ENCODE peak calls at places on chromosomes 7 and 10, in eight cellular contexts. One of them, this sample, is unnamed.

GRCh38 chr10:33241351-33241750 is 93.1 kb downstream of the NRP1 start:
- DNase-seq in hepatocyte: no peak
- DNase-seq in heart left ventricle: no peak
- DNase-seq in ascending aorta: no peak
- DNase-seq in GM23248: peak; percentile 39
- DNase-seq in breast epithelium: no peak
- DNase-seq in Peyer's patch: no peak
- DNase-seq in transverse colon: no peak
- DNase-seq in this sample: no peak

GRCh38 chr10:98303569-98303968 is 35.6 kb upstream of the LOXL4 start:
- DNase-seq in heart left ventricle: no peak
- DNase-seq in transverse colon: no peak
- DNase-seq in breast epithelium: no peak
- DNase-seq in ascending aorta: no peak
- DNase-seq in hepatocyte: no peak
- DNase-seq in GM23248: no peak
- DNase-seq in Peyer's patch: no peak
- DNase-seq in this sample: no peak

GRCh38 chr7:157027568-157028527 is 17.4 kb upstream of the MNX1 start:
- DNase-seq in Peyer's patch: peak; percentile 47
- DNase-seq in GM23248: no peak
- DNase-seq in ascending aorta: no peak
- DNase-seq in breast epithelium: no peak
- DNase-seq in hepatocyte: no peak
- DNase-seq in heart left ventricle: no peak
- DNase-seq in transverse colon: no peak
- DNase-seq in this sample: no peak

GRCh38 chr7:155741805-155742204 is 70.5 kb downstream of the SHH start:
- DNase-seq in breast epithelium: no peak
- DNase-seq in transverse colon: peak; percentile 76
- DNase-seq in Peyer's patch: peak; percentile 90
- DNase-seq in hepatocyte: no peak
- DNase-seq in heart left ventricle: no peak
- DNase-seq in ascending aorta: no peak
- DNase-seq in GM23248: no peak
- DNase-seq in this sample: no peak

GRCh38 chr10:116026315-116026714 is 246.7 kb downstream of the GFRA1 start:
- DNase-seq in hepatocyte: no peak
- DNase-seq in ascending aorta: no peak
- DNase-seq in transverse colon: no peak
- DNase-seq in breast epithelium: no peak
- DNase-seq in heart left ventricle: no peak
- DNase-seq in GM23248: no peak
- DNase-seq in Peyer's patch: no peak
- DNase-seq in this sample: no peak

GRCh38 chr7:20484366-20484765 is 131.1 kb upstream of the ABCB5 start:
- DNase-seq in transverse colon: no peak
- DNase-seq in heart left ventricle: no peak
- DNase-seq in hepatocyte: no peak
- DNase-seq in ascending aorta: no peak
- DNase-seq in Peyer's patch: no peak
- DNase-seq in GM23248: no peak
- DNase-seq in breast epithelium: no peak
- DNase-seq in this sample: no peak

GRCh38 chr7:47730135-47730534 is 148.2 kb upstream of the TNS3 start:
- DNase-seq in ascending aorta: no peak
- DNase-seq in transverse colon: no peak
- DNase-seq in Peyer's patch: no peak
- DNase-seq in hepatocyte: no peak
- DNase-seq in heart left ventricle: no peak
- DNase-seq in GM23248: no peak
- DNase-seq in breast epithelium: no peak
- DNase-seq in this sample: no peak

GRCh38 chr10:118870467-118871243 is 115.9 kb upstream of the CACUL1 start:
- DNase-seq in GM23248: peak; percentile 81
- DNase-seq in hepatocyte: peak; percentile 78
- DNase-seq in ascending aorta: no peak
- DNase-seq in heart left ventricle: no peak
- DNase-seq in transverse colon: no peak
- DNase-seq in breast epithelium: no peak
- DNase-seq in Peyer's patch: no peak
- DNase-seq in this sample: peak; percentile 44

GRCh38 chr10:81251457-81252115 is 623.4 kb upstream of the NRG3 start:
- DNase-seq in ascending aorta: no peak
- DNase-seq in transverse colon: no peak
- DNase-seq in breast epithelium: no peak
- DNase-seq in GM23248: no peak
- DNase-seq in heart left ventricle: no peak
- DNase-seq in Peyer's patch: no peak
- DNase-seq in hepatocyte: peak; percentile 18
- DNase-seq in this sample: no peak

GRCh38 chr10:132308588-132309451 is 1.1 kb upstream of the STK32C start:
- DNase-seq in Peyer's patch: peak; percentile 43
- DNase-seq in heart left ventricle: no peak
- DNase-seq in transverse colon: no peak
- DNase-seq in hepatocyte: no peak
- DNase-seq in breast epithelium: no peak
- DNase-seq in GM23248: peak; percentile 31
- DNase-seq in ascending aorta: peak; percentile 62
- DNase-seq in this sample: peak; percentile 15

DNA sequence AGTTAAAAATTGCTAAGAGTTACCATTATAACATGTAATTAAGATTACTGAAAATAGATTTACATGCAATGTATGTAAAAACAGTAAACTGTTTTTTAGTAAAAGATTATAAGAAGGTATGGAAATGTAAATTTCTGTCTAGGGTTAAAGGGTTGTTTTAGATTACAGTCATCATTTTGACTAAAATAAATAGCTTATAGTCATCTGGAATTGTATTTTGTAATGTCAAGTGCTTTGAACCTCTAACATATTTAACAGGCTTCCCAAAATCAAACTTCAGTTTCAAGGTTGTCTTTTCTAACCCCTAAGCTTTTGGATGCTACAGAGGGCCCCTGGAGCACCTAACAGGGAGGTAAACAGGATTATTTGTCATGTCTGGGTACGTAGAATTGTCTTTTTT is 35.0 kb upstream of the ZNF746 start:
- DNase-seq in Peyer's patch: no peak
- DNase-seq in breast epithelium: no peak
- DNase-seq in transverse colon: no peak
- DNase-seq in GM23248: no peak
- DNase-seq in heart left ventricle: no peak
- DNase-seq in hepatocyte: no peak
- DNase-seq in ascending aorta: no peak
- DNase-seq in this sample: no peak
- H3K9me3 ChIP-seq in Peyer's patch: peaks cover 29% of the 10 kb centered on the region
- H3K9me3 ChIP-seq in breast epithelium: peaks cover 85% of the 10 kb centered on the region
- H3K9me3 ChIP-seq in transverse colon: peaks cover 48% of the 10 kb centered on the region
- H3K9me3 ChIP-seq in GM23248: no peaks in the 10 kb centered on the region
- H3K9me3 ChIP-seq in heart left ventricle: no peaks in the 10 kb centered on the region
- H3K9me3 ChIP-seq in hepatocyte: peaks cover 4% of the 10 kb centered on the region
- H3K9me3 ChIP-seq in ascending aorta: peaks cover 52% of the 10 kb centered on the region
- H3K9me3 ChIP-seq in this sample: no peaks in the 10 kb centered on the region

GRCh38 chr7:519974-520458 is 370 bp upstream of the PDGFA start:
- DNase-seq in hepatocyte: peak; percentile 83
- DNase-seq in heart left ventricle: no peak
- DNase-seq in GM23248: peak; percentile 83
- DNase-seq in Peyer's patch: no peak
- DNase-seq in transverse colon: peak; percentile 48
- DNase-seq in breast epithelium: no peak
- DNase-seq in ascending aorta: no peak
- DNase-seq in this sample: peak; percentile 75

GRCh38 chr7:520503-521161 is 986 bp upstream of the PDGFA start:
- DNase-seq in GM23248: peak; percentile 56
- DNase-seq in transverse colon: no peak
- DNase-seq in hepatocyte: peak; percentile 70
- DNase-seq in heart left ventricle: no peak
- DNase-seq in ascending aorta: no peak
- DNase-seq in breast epithelium: no peak
- DNase-seq in Peyer's patch: no peak
- DNase-seq in this sample: no peak

GRCh38 chr7:519429-519973 is at the start of gene PDGFA:
- DNase-seq in hepatocyte: peak; percentile 85
- DNase-seq in ascending aorta: no peak
- DNase-seq in transverse colon: no peak
- DNase-seq in Peyer's patch: peak; percentile 69
- DNase-seq in breast epithelium: no peak
- DNase-seq in heart left ventricle: no peak
- DNase-seq in GM23248: peak; percentile 67
- DNase-seq in this sample: peak; percentile 73

GRCh38 chr7:517848-518629 is 1.6 kb downstream of the PDGFA start:
- DNase-seq in heart left ventricle: peak; percentile 81
- DNase-seq in GM23248: peak; percentile 73
- DNase-seq in breast epithelium: no peak
- DNase-seq in Peyer's patch: peak; percentile 80
- DNase-seq in hepatocyte: peak; percentile 83
- DNase-seq in ascending aorta: peak; percentile 85
- DNase-seq in transverse colon: peak; percentile 73
- DNase-seq in this sample: peak; percentile 83

GRCh38 chr7:518630-519428 is 817 bp downstream of the PDGFA start:
- DNase-seq in GM23248: peak; percentile 75
- DNase-seq in ascending aorta: peak; percentile 88
- DNase-seq in heart left ventricle: peak; percentile 89
- DNase-seq in Peyer's patch: peak; percentile 88
- DNase-seq in breast epithelium: peak; percentile 81
- DNase-seq in transverse colon: peak; percentile 88
- DNase-seq in hepatocyte: peak; percentile 91
- DNase-seq in this sample: peak; percentile 88
- H3K4me3 ChIP-seq in GM23248: peak overlapping the region; percentile 74
- H3K4me3 ChIP-seq in ascending aorta: peak overlapping the region; percentile 77
- H3K4me3 ChIP-seq in heart left ventricle: peak overlapping the region; percentile 68
- H3K4me3 ChIP-seq in Peyer's patch: peak overlapping the region; percentile 79
- H3K4me3 ChIP-seq in breast epithelium: peak overlapping the region; percentile 92
- H3K4me3 ChIP-seq in transverse colon: peak overlapping the region; percentile 90
- H3K4me3 ChIP-seq in hepatocyte: peak overlapping the region; percentile 99
- H3K4me3 ChIP-seq in this sample: peak overlapping the region; percentile 55

GRCh38 chr7:42192851-42193456 is 44.1 kb downstream of the GLI3 start:
- DNase-seq in heart left ventricle: no peak
- DNase-seq in GM23248: no peak
- DNase-seq in hepatocyte: peak; percentile 17
- DNase-seq in ascending aorta: no peak
- DNase-seq in transverse colon: no peak
- DNase-seq in breast epithelium: no peak
- DNase-seq in Peyer's patch: no peak
- DNase-seq in this sample: peak; percentile 17

GRCh38 chr7:42194218-42194617 is 42.8 kb downstream of the GLI3 start:
- DNase-seq in transverse colon: no peak
- DNase-seq in GM23248: no peak
- DNase-seq in heart left ventricle: no peak
- DNase-seq in ascending aorta: no peak
- DNase-seq in breast epithelium: no peak
- DNase-seq in Peyer's patch: no peak
- DNase-seq in hepatocyte: no peak
- DNase-seq in this sample: peak; percentile 53

GRCh38 chr7:42197391-42197790 is 39.6 kb downstream of the GLI3 start:
- DNase-seq in Peyer's patch: no peak
- DNase-seq in ascending aorta: no peak
- DNase-seq in heart left ventricle: no peak
- DNase-seq in GM23248: no peak
- DNase-seq in transverse colon: no peak
- DNase-seq in hepatocyte: no peak
- DNase-seq in breast epithelium: no peak
- DNase-seq in this sample: no peak

GRCh38 chr7:42192072-42192471 is 44.9 kb downstream of the GLI3 start:
- DNase-seq in GM23248: peak; percentile 61
- DNase-seq in transverse colon: no peak
- DNase-seq in hepatocyte: no peak
- DNase-seq in Peyer's patch: no peak
- DNase-seq in ascending aorta: no peak
- DNase-seq in breast epithelium: no peak
- DNase-seq in heart left ventricle: no peak
- DNase-seq in this sample: peak; percentile 12

DNA sequence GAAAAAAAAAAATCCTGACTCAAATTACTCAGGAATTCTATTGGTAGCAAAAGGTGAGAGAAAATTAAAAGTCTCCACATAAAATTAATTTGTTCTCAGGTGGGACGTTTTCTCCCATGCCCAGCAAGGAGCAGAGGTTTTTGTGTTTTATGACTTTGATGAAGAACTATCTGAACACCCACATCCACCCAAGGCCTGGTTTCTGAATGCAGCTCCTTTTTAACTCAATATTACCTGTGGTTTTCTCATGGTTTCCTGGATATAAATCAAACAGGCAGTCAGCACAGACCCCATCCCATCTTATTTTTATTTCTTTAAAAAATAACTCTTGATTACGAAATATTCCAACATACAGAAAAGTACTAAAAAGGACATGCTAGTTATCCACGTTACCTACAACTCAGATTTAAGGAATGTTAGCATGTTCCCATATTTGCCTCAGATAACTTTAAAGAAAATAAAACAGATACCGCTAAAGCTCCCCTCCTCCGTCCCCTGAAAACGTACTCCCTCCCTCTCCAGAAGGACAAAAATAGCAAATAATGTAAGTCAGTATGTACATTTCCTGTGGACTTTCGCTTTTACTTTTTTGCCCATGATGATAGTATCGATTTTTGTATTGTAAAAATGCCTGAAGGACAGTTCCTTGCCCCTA is 43.4 kb downstream of the GLI3 start:
- DNase-seq in transverse colon: no peak
- DNase-seq in GM23248: no peak
- DNase-seq in heart left ventricle: no peak
- DNase-seq in breast epithelium: no peak
- DNase-seq in hepatocyte: no peak
- DNase-seq in Peyer's patch: no peak
- DNase-seq in ascending aorta: no peak
- DNase-seq in this sample: peak; percentile 43
- H3K27ac ChIP-seq in transverse colon: no peak overlapping the region
- H3K27ac ChIP-seq in GM23248: no peak overlapping the region
- H3K27ac ChIP-seq in heart left ventricle: no peak overlapping the region
- H3K27ac ChIP-seq in breast epithelium: peak overlapping the region; percentile 64
- H3K27ac ChIP-seq in hepatocyte: peak overlapping the region; percentile 49
- H3K27ac ChIP-seq in Peyer's patch: no peak overlapping the region
- H3K27ac ChIP-seq in ascending aorta: no peak overlapping the region
- H3K27ac ChIP-seq in this sample: peak overlapping the region; percentile 51

GRCh38 chr7:158255156-158255555 is 332.5 kb downstream of the PTPRN2 start:
- DNase-seq in hepatocyte: no peak
- DNase-seq in ascending aorta: peak; percentile 25
- DNase-seq in GM23248: no peak
- DNase-seq in breast epithelium: no peak
- DNase-seq in heart left ventricle: no peak
- DNase-seq in Peyer's patch: peak; percentile 9
- DNase-seq in transverse colon: no peak
- DNase-seq in this sample: no peak

GRCh38 chr7:158252837-158253669 is 334.6 kb downstream of the PTPRN2 start:
- DNase-seq in hepatocyte: no peak
- DNase-seq in transverse colon: no peak
- DNase-seq in GM23248: no peak
- DNase-seq in Peyer's patch: peak; percentile 36
- DNase-seq in ascending aorta: peak; percentile 34
- DNase-seq in heart left ventricle: no peak
- DNase-seq in breast epithelium: no peak
- DNase-seq in this sample: no peak

GRCh38 chr7:158251061-158251965 is 336.3 kb downstream of the PTPRN2 start:
- DNase-seq in breast epithelium: no peak
- DNase-seq in Peyer's patch: peak; percentile 10
- DNase-seq in hepatocyte: no peak
- DNase-seq in ascending aorta: peak; percentile 30
- DNase-seq in transverse colon: no peak
- DNase-seq in GM23248: no peak
- DNase-seq in heart left ventricle: no peak
- DNase-seq in this sample: no peak

GRCh38 chr7:158249692-158250091 is 337.9 kb downstream of the PTPRN2 start:
- DNase-seq in transverse colon: no peak
- DNase-seq in Peyer's patch: no peak
- DNase-seq in heart left ventricle: no peak
- DNase-seq in GM23248: no peak
- DNase-seq in ascending aorta: peak; percentile 31
- DNase-seq in breast epithelium: no peak
- DNase-seq in hepatocyte: no peak
- DNase-seq in this sample: no peak

GRCh38 chr7:158252081-158252836 is 335.4 kb downstream of the PTPRN2 start:
- DNase-seq in ascending aorta: peak; percentile 47
- DNase-seq in heart left ventricle: no peak
- DNase-seq in breast epithelium: no peak
- DNase-seq in transverse colon: no peak
- DNase-seq in Peyer's patch: peak; percentile 27
- DNase-seq in hepatocyte: no peak
- DNase-seq in GM23248: no peak
- DNase-seq in this sample: no peak
- H3K9me3 ChIP-seq in ascending aorta: no peaks in the 10 kb centered on the region
- H3K9me3 ChIP-seq in heart left ventricle: no peaks in the 10 kb centered on the region
- H3K9me3 ChIP-seq in breast epithelium: no peaks in the 10 kb centered on the region
- H3K9me3 ChIP-seq in transverse colon: no peaks in the 10 kb centered on the region
- H3K9me3 ChIP-seq in Peyer's patch: no peaks in the 10 kb centered on the region
- H3K9me3 ChIP-seq in hepatocyte: no peaks in the 10 kb centered on the region
- H3K9me3 ChIP-seq in GM23248: no peaks in the 10 kb centered on the region
- H3K9me3 ChIP-seq in this sample: no peaks in the 10 kb centered on the region